ENCODE peak calls at places on chromosomes 2 and 18, in ten cellular contexts. One of them, this sample, is unnamed.
A peak's percentile ranks its signal among the peaks of the same experiment; 100 is the strongest.

GRCh38 chr18:12540751-12541150 is 117.2 kb downstream of the SPIRE1 start:
- DNase-seq in transverse colon: no peak
- DNase-seq in left lung: no peak
- DNase-seq in adrenal gland: no peak
- DNase-seq in small intestine: no peak
- DNase-seq in neuronal stem cell: no peak
- DNase-seq in body of pancreas: no peak
- DNase-seq in psoas muscle: no peak
- DNase-seq in endodermal cell: no peak
- DNase-seq in kidney: no peak
- DNase-seq in this sample: no peak

GRCh38 chr2:177164131-177164530 is 48.5 kb upstream of the HNRNPA3 start:
- DNase-seq in adrenal gland: no peak
- DNase-seq in endodermal cell: no peak
- DNase-seq in psoas muscle: no peak
- DNase-seq in neuronal stem cell: no peak
- DNase-seq in transverse colon: no peak
- DNase-seq in left lung: no peak
- DNase-seq in small intestine: no peak
- DNase-seq in body of pancreas: no peak
- DNase-seq in kidney: no peak
- DNase-seq in this sample: no peak

GRCh38 chr2:214069254-214069653 is 341.6 kb upstream of the VWC2L start:
- DNase-seq in kidney: no peak
- DNase-seq in psoas muscle: no peak
- DNase-seq in endodermal cell: no peak
- DNase-seq in neuronal stem cell: no peak
- DNase-seq in small intestine: peak; percentile 0
- DNase-seq in adrenal gland: peak; percentile 22
- DNase-seq in transverse colon: no peak
- DNase-seq in body of pancreas: no peak
- DNase-seq in left lung: no peak
- DNase-seq in this sample: peak; percentile 80

GRCh38 chr2:238869293-238870124 is 21.6 kb downstream of the TWIST2 start:
- DNase-seq in body of pancreas: no peak
- DNase-seq in adrenal gland: no peak
- DNase-seq in transverse colon: no peak
- DNase-seq in small intestine: no peak
- DNase-seq in neuronal stem cell: no peak
- DNase-seq in endodermal cell: peak; percentile 50
- DNase-seq in psoas muscle: no peak
- DNase-seq in left lung: peak; percentile 17
- DNase-seq in kidney: peak; percentile 17
- DNase-seq in this sample: peak; percentile 22

GRCh38 chr2:140804682-140805235 is 1326.1 kb downstream of the LRP1B start:
- DNase-seq in adrenal gland: no peak
- DNase-seq in endodermal cell: no peak
- DNase-seq in neuronal stem cell: no peak
- DNase-seq in kidney: no peak
- DNase-seq in body of pancreas: no peak
- DNase-seq in left lung: no peak
- DNase-seq in psoas muscle: no peak
- DNase-seq in transverse colon: no peak
- DNase-seq in small intestine: no peak
- DNase-seq in this sample: no peak

GRCh38 chr2:44642123-44642857 is 280.5 kb downstream of the CAMKMT start:
- DNase-seq in kidney: no peak
- DNase-seq in endodermal cell: no peak
- DNase-seq in transverse colon: no peak
- DNase-seq in neuronal stem cell: no peak
- DNase-seq in left lung: no peak
- DNase-seq in small intestine: no peak
- DNase-seq in adrenal gland: no peak
- DNase-seq in psoas muscle: no peak
- DNase-seq in body of pancreas: no peak
- DNase-seq in this sample: no peak

GRCh38 chr2:177482195-177482594 is 89.6 kb downstream of the AGPS start:
- DNase-seq in transverse colon: no peak
- DNase-seq in adrenal gland: no peak
- DNase-seq in body of pancreas: no peak
- DNase-seq in small intestine: no peak
- DNase-seq in endodermal cell: no peak
- DNase-seq in kidney: no peak
- DNase-seq in left lung: no peak
- DNase-seq in psoas muscle: no peak
- DNase-seq in neuronal stem cell: no peak
- DNase-seq in this sample: no peak

GRCh38 chr2:101806123-101806522 is 108.6 kb downstream of the MAP4K4 start:
- DNase-seq in transverse colon: no peak
- DNase-seq in neuronal stem cell: peak; percentile 31
- DNase-seq in endodermal cell: peak; percentile 67
- DNase-seq in left lung: no peak
- DNase-seq in adrenal gland: no peak
- DNase-seq in small intestine: no peak
- DNase-seq in body of pancreas: no peak
- DNase-seq in kidney: no peak
- DNase-seq in psoas muscle: no peak
- DNase-seq in this sample: peak; percentile 29

GRCh38 chr2:227205701-227206100 is 41.3 kb downstream of the COL4A3 start:
- DNase-seq in psoas muscle: no peak
- DNase-seq in left lung: no peak
- DNase-seq in body of pancreas: no peak
- DNase-seq in neuronal stem cell: no peak
- DNase-seq in endodermal cell: no peak
- DNase-seq in kidney: no peak
- DNase-seq in small intestine: no peak
- DNase-seq in adrenal gland: no peak
- DNase-seq in transverse colon: no peak
- DNase-seq in this sample: no peak

GRCh38 chr2:99572380-99572779 is 82.6 kb upstream of the REV1 start:
- DNase-seq in psoas muscle: no peak
- DNase-seq in neuronal stem cell: no peak
- DNase-seq in left lung: no peak
- DNase-seq in small intestine: no peak
- DNase-seq in transverse colon: no peak
- DNase-seq in kidney: no peak
- DNase-seq in body of pancreas: no peak
- DNase-seq in adrenal gland: no peak
- DNase-seq in endodermal cell: no peak
- DNase-seq in this sample: no peak

GRCh38 chr2:99569393-99569792 is 79.6 kb upstream of the REV1 start:
- DNase-seq in small intestine: peak; percentile 14
- DNase-seq in psoas muscle: no peak
- DNase-seq in endodermal cell: no peak
- DNase-seq in kidney: no peak
- DNase-seq in neuronal stem cell: no peak
- DNase-seq in adrenal gland: no peak
- DNase-seq in left lung: no peak
- DNase-seq in body of pancreas: no peak
- DNase-seq in transverse colon: no peak
- DNase-seq in this sample: no peak

GRCh38 chr2:99573624-99574251 is 83.9 kb upstream of the REV1 start:
- DNase-seq in transverse colon: no peak
- DNase-seq in endodermal cell: no peak
- DNase-seq in psoas muscle: no peak
- DNase-seq in adrenal gland: no peak
- DNase-seq in small intestine: no peak
- DNase-seq in body of pancreas: no peak
- DNase-seq in kidney: no peak
- DNase-seq in neuronal stem cell: no peak
- DNase-seq in left lung: no peak
- DNase-seq in this sample: no peak

GRCh38 chr2:99571609-99572344 is 82.0 kb upstream of the REV1 start:
- DNase-seq in small intestine: no peak
- DNase-seq in endodermal cell: no peak
- DNase-seq in neuronal stem cell: no peak
- DNase-seq in psoas muscle: no peak
- DNase-seq in adrenal gland: no peak
- DNase-seq in kidney: no peak
- DNase-seq in left lung: no peak
- DNase-seq in body of pancreas: no peak
- DNase-seq in transverse colon: no peak
- DNase-seq in this sample: no peak

GRCh38 chr2:99572798-99573197 is 83.0 kb upstream of the REV1 start:
- DNase-seq in neuronal stem cell: no peak
- DNase-seq in adrenal gland: no peak
- DNase-seq in left lung: no peak
- DNase-seq in psoas muscle: no peak
- DNase-seq in endodermal cell: peak; percentile 60
- DNase-seq in transverse colon: no peak
- DNase-seq in kidney: no peak
- DNase-seq in body of pancreas: no peak
- DNase-seq in small intestine: no peak
- DNase-seq in this sample: no peak
- H3K4me3 ChIP-seq in neuronal stem cell: no peak overlapping the region
- H3K4me3 ChIP-seq in adrenal gland: no peak overlapping the region
- H3K4me3 ChIP-seq in left lung: no peak overlapping the region
- H3K4me3 ChIP-seq in psoas muscle: no peak overlapping the region
- H3K4me3 ChIP-seq in endodermal cell: no peak overlapping the region
- H3K4me3 ChIP-seq in transverse colon: no peak overlapping the region
- H3K4me3 ChIP-seq in kidney: no peak overlapping the region
- H3K4me3 ChIP-seq in body of pancreas: no peak overlapping the region
- H3K4me3 ChIP-seq in small intestine: no peak overlapping the region
- H3K4me3 ChIP-seq in this sample: no peak overlapping the region

DNA sequence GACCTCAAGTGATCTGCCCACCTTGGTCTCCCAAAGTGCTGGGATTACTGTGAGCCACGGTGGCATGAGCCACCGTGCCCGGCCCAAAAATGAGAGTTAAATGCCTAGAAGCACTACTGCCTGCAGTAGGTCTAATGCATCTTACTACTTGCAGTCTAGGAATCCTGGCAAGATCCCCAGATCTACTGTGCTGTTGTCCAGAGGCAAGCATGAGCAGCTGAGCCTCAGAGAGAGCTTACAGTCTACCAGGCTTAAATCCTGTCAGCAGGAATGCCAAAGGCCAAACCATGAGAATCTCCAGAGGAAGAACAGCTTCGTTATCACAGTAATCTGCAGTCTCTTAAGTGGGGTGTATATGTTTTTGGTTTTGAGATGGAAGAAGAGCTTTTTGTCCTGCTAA is 54.4 kb downstream of the XRCC5 start:
- DNase-seq in body of pancreas: no peak
- DNase-seq in transverse colon: no peak
- DNase-seq in psoas muscle: no peak
- DNase-seq in neuronal stem cell: no peak
- DNase-seq in endodermal cell: no peak
- DNase-seq in kidney: no peak
- DNase-seq in small intestine: no peak
- DNase-seq in left lung: no peak
- DNase-seq in adrenal gland: no peak
- DNase-seq in this sample: no peak
- H3K36me3 ChIP-seq in body of pancreas: peaks cover 24% of the 10 kb centered on the region
- H3K36me3 ChIP-seq in transverse colon: no peaks in the 10 kb centered on the region
- H3K36me3 ChIP-seq in psoas muscle: peaks cover 12% of the 10 kb centered on the region
- H3K36me3 ChIP-seq in neuronal stem cell: peaks cover 35% of the 10 kb centered on the region
- H3K36me3 ChIP-seq in endodermal cell: peaks cover 98% of the 10 kb centered on the region
- H3K36me3 ChIP-seq in kidney: peaks cover 36% of the 10 kb centered on the region
- H3K36me3 ChIP-seq in small intestine: peaks cover 26% of the 10 kb centered on the region
- H3K36me3 ChIP-seq in left lung: peaks cover 90% of the 10 kb centered on the region
- H3K36me3 ChIP-seq in adrenal gland: peaks cover 2% of the 10 kb centered on the region
- H3K36me3 ChIP-seq in this sample: peaks cover 94% of the 10 kb centered on the region

DNA sequence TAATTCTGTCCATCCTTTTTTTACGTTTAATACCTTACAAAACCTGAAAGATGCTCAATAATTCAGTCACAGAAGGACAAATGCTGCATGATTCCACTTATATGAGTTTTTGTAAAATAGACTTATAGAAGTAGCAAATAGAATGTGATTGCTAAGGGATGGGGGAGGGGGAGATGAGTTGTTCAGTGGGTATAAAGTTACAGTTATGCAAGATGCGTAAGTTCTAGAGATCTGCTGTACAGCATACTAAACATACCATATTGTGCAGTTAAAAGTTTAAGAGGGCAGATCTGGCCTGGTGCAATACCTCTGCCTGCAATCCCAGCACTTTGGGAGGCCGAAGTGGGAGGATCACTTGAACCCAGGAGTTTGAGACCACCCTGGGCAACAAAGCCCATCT is 78.8 kb downstream of the TET3 start:
- DNase-seq in small intestine: no peak
- DNase-seq in psoas muscle: no peak
- DNase-seq in neuronal stem cell: no peak
- DNase-seq in adrenal gland: no peak
- DNase-seq in body of pancreas: no peak
- DNase-seq in left lung: no peak
- DNase-seq in transverse colon: no peak
- DNase-seq in endodermal cell: no peak
- DNase-seq in kidney: no peak
- DNase-seq in this sample: no peak
- H3K9me3 ChIP-seq in small intestine: no peaks in the 10 kb centered on the region
- H3K9me3 ChIP-seq in psoas muscle: no peaks in the 10 kb centered on the region
- H3K9me3 ChIP-seq in neuronal stem cell: peaks cover 9% of the 10 kb centered on the region
- H3K9me3 ChIP-seq in adrenal gland: no peaks in the 10 kb centered on the region
- H3K9me3 ChIP-seq in body of pancreas: no peaks in the 10 kb centered on the region
- H3K9me3 ChIP-seq in left lung: no peaks in the 10 kb centered on the region
- H3K9me3 ChIP-seq in transverse colon: no peaks in the 10 kb centered on the region
- H3K9me3 ChIP-seq in endodermal cell: peaks cover 10% of the 10 kb centered on the region
- H3K9me3 ChIP-seq in kidney: no peaks in the 10 kb centered on the region
- H3K9me3 ChIP-seq in this sample: no peaks in the 10 kb centered on the region

GRCh38 chr18:10113156-10114022 is 199.6 kb downstream of the VAPA start:
- DNase-seq in left lung: no peak
- DNase-seq in adrenal gland: peak; percentile 37
- DNase-seq in body of pancreas: no peak
- DNase-seq in endodermal cell: no peak
- DNase-seq in small intestine: no peak
- DNase-seq in kidney: peak; percentile 83
- DNase-seq in neuronal stem cell: no peak
- DNase-seq in transverse colon: no peak
- DNase-seq in psoas muscle: peak; percentile 38
- DNase-seq in this sample: no peak

GRCh38 chr18:10114727-10115463 is 201.1 kb downstream of the VAPA start:
- DNase-seq in adrenal gland: no peak
- DNase-seq in neuronal stem cell: no peak
- DNase-seq in endodermal cell: peak; percentile 40
- DNase-seq in left lung: no peak
- DNase-seq in small intestine: no peak
- DNase-seq in kidney: no peak
- DNase-seq in body of pancreas: no peak
- DNase-seq in psoas muscle: no peak
- DNase-seq in transverse colon: no peak
- DNase-seq in this sample: no peak

GRCh38 chr18:10116574-10116973 is 202.8 kb downstream of the VAPA start:
- DNase-seq in transverse colon: no peak
- DNase-seq in endodermal cell: no peak
- DNase-seq in kidney: no peak
- DNase-seq in small intestine: no peak
- DNase-seq in psoas muscle: no peak
- DNase-seq in body of pancreas: no peak
- DNase-seq in adrenal gland: no peak
- DNase-seq in left lung: no peak
- DNase-seq in neuronal stem cell: no peak
- DNase-seq in this sample: no peak

DNA sequence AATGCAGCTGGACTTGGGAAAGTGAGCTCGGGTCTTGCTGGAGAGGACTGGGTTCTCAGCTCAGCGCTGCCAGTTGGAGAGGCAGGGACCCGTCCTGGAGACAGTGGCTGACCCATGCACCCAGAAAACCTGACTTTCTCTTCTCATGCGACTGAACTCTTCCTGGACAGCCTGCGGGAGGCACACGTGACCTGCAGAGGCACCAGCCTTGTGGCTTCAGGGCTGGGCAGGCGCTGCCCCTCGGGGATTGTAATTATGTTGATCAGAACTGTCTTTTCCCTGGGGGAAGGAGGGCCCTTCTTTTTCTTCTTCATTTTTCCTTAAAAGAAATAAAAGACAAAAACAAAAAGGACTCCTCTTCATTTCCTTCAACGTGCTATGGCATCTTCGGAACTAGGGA is 198.1 kb downstream of the VAPA start:
- DNase-seq in psoas muscle: no peak
- DNase-seq in transverse colon: no peak
- DNase-seq in endodermal cell: no peak
- DNase-seq in neuronal stem cell: no peak
- DNase-seq in left lung: no peak
- DNase-seq in small intestine: no peak
- DNase-seq in body of pancreas: no peak
- DNase-seq in adrenal gland: no peak
- DNase-seq in kidney: no peak
- DNase-seq in this sample: no peak
- H3K4me3 ChIP-seq in psoas muscle: no peak overlapping the region
- H3K4me3 ChIP-seq in transverse colon: no peak overlapping the region
- H3K4me3 ChIP-seq in endodermal cell: no peak overlapping the region
- H3K4me3 ChIP-seq in neuronal stem cell: no peak overlapping the region
- H3K4me3 ChIP-seq in left lung: no peak overlapping the region
- H3K4me3 ChIP-seq in small intestine: no peak overlapping the region
- H3K4me3 ChIP-seq in body of pancreas: no peak overlapping the region
- H3K4me3 ChIP-seq in adrenal gland: no peak overlapping the region
- H3K4me3 ChIP-seq in kidney: no peak overlapping the region
- H3K4me3 ChIP-seq in this sample: no peak overlapping the region